ENCODE peak calls at places on chromosomes 12 and 14, in four cellular contexts. L, C, F and Z are unnamed samples.

GRCh38 chr12:96190403-96191170 is 3.6 kb upstream of the ELK3 start:
- DNase-seq in L (no peak), C (no peak), F (no peak), Z (no peak)

GRCh38 chr14:100103261-100104005 is 38.2 kb downstream of the EVL start:
- DNase-seq in L (no peak), C (no peak), F (no peak), Z (no peak)

GRCh38 chr14:71380271-71380670 is 473.0 kb downstream of the PCNX1 start:
- DNase-seq in L (no peak), C (no peak), F (peak), Z (no peak)

GRCh38 chr14:100780246-100780645 is 45.7 kb upstream of the MEG3 start:
- DNase-seq in L (no peak), C (no peak), F (no peak), Z (peak)

GRCh38 chr14:103508521-103508920 is 14.1 kb downstream of the CKB start:
- DNase-seq in L (no peak), C (no peak), F (no peak), Z (no peak)

GRCh38 chr12:62900686-62901272 is 34.2 kb downstream of the PPM1H start:
- DNase-seq in L (peak), C (no peak), F (no peak), Z (no peak)

GRCh38 chr12:16228067-16228466 is 49.4 kb downstream of the SLC15A5 start:
- DNase-seq in L (no peak), C (no peak), F (no peak), Z (no peak)

GRCh38 chr12:66896797-66897196 is 217.9 kb upstream of the GRIP1 start:
- DNase-seq in L (no peak), C (no peak), F (no peak), Z (no peak)

GRCh38 chr12:104519190-104519857 is 62.6 kb downstream of the CHST11 start:
- DNase-seq in L (no peak), C (no peak), F (no peak), Z (no peak)

GRCh38 chr12:113057565-113058485 is 1.3 kb downstream of the DTX1 start:
- DNase-seq in L (no peak), C (peak), F (no peak), Z (no peak)

GRCh38 chr14:67784244-67784823 is 32.1 kb downstream of the ZFYVE26 start:
- DNase-seq in L (no peak), C (no peak), F (no peak), Z (no peak)

GRCh38 chr12:8894986-8895385 is 19.3 kb upstream of the PHC1 start:
- DNase-seq in L (no peak), C (no peak), F (no peak), Z (no peak)

GRCh38 chr14:99231850-99232401 is 40.1 kb downstream of the BCL11B start:
- DNase-seq in L (peak), C (peak), F (no peak), Z (no peak)

GRCh38 chr12:98453070-98453469 is 62.3 kb upstream of the TMPO start:
- DNase-seq in L (no peak), C (no peak), F (no peak), Z (peak)

GRCh38 chr14:26984318-26985177 is 386.7 kb upstream of the NOVA1 start:
- DNase-seq in L (peak), C (peak), F (peak), Z (no peak)

GRCh38 chr12:5969974-5970690 is 25.1 kb upstream of the ANO2 start:
- DNase-seq in L (no peak), C (no peak), F (no peak), Z (no peak)

GRCh38 chr14:105193916-105194782 is 13.0 kb upstream of the NUDT14 start:
- DNase-seq in L (peak), C (no peak), F (no peak), Z (no peak)

GRCh38 chr14:74979442-74980397 is 23.0 kb upstream of the EIF2B2 start:
- DNase-seq in L (peak), C (peak), F (no peak), Z (no peak)

GRCh38 chr14:21252149-21252548 is 17.1 kb downstream of the HNRNPC start:
- DNase-seq in L (no peak), C (no peak), F (no peak), Z (no peak)

GRCh38 chr14:84197704-84198103 is 1332.2 kb upstream of the FLRT2 start:
- DNase-seq in L (no peak), C (no peak), F (no peak), Z (no peak)

GRCh38 chr14:23094666-23095195 is at the start of gene ACIN1:
- DNase-seq in L (peak), C (no peak), F (peak), Z (no peak)

GRCh38 chr12:58066296-58066695 is 124.9 kb downstream of the ATP23 start:
- DNase-seq in L (peak), C (no peak), F (no peak), Z (no peak)

GRCh38 chr14:46490150-46490769 is 161.3 kb downstream of the RPL10L start:
- DNase-seq in L (peak), C (peak), F (no peak), Z (no peak)

GRCh38 chr14:36939265-36939664 is 233.1 kb downstream of the SLC25A21 start:
- DNase-seq in L (no peak), C (no peak), F (no peak), Z (no peak)

GRCh38 chr14:95261616-95262510 is 57.8 kb downstream of the CLMN start:
- DNase-seq in L (no peak), C (no peak), F (no peak), Z (peak)

GRCh38 chr14:59281613-59282012 is 93.1 kb downstream of the DAAM1 start:
- DNase-seq in L (no peak), C (no peak), F (no peak), Z (no peak)

GRCh38 chr12:71556881-71557280 is 106.8 kb downstream of the ZFC3H1 start:
- DNase-seq in L (peak), C (no peak), F (peak), Z (no peak)

GRCh38 chr14:88256997-88257755 is 65.9 kb downstream of the KCNK10 start:
- DNase-seq in L (no peak), C (no peak), F (peak), Z (no peak)

GRCh38 chr12:132342828-132343227 is 13.4 kb upstream of the GALNT9 start:
- DNase-seq in L (no peak), C (no peak), F (no peak), Z (no peak)

GRCh38 chr12:132344181-132344580 is 14.8 kb upstream of the GALNT9 start:
- DNase-seq in L (no peak), C (no peak), F (no peak), Z (no peak)

GRCh38 chr12:132341318-132342050 is 12.1 kb upstream of the GALNT9 start:
- DNase-seq in L (no peak), C (no peak), F (no peak), Z (no peak)

GRCh38 chr12:132343294-132343972 is 14.0 kb upstream of the GALNT9 start:
- DNase-seq in L (no peak), C (no peak), F (no peak), Z (no peak)

GRCh38 chr12:132342322-132342721 is 12.9 kb upstream of the GALNT9 start:
- DNase-seq in L (no peak), C (peak), F (no peak), Z (no peak)
- TF ChIP-seq CTCF in L (peak), C (peak), F (no peak), Z (peak)

GRCh38 chr14:73723799-73724621 is 9.8 kb upstream of the PNMA1 start:
- DNase-seq in L (peak), C (no peak), F (peak), Z (no peak)
- TF ChIP-seq CTCF in L (peak), C (no peak), F (peak), Z (no peak)

DNA sequence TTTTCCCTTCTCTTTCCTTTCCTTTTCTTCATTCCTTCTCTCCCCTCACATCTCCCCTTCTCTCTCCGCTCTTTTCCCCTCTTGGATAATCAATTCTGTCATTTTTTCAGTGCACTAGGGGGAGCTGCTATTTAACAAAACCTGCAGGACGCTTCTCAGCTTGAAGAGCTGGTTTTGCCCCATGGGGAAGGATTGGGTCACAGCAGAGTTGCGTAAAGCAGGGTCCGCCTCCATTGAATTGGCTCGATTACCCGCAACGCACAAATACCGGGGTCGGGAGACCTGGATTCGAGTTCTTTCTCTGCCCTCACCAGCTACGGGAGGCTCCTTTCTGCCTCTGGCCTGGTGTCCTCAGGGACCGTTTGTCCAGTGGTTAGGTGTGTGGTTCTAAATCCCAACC is 42.1 kb upstream of the CHGA start:
- DNase-seq in L (peak), C (peak), F (no peak), Z (no peak)
- TF ChIP-seq CTCF in L (peak), C (peak), F (peak), Z (peak)

DNA sequence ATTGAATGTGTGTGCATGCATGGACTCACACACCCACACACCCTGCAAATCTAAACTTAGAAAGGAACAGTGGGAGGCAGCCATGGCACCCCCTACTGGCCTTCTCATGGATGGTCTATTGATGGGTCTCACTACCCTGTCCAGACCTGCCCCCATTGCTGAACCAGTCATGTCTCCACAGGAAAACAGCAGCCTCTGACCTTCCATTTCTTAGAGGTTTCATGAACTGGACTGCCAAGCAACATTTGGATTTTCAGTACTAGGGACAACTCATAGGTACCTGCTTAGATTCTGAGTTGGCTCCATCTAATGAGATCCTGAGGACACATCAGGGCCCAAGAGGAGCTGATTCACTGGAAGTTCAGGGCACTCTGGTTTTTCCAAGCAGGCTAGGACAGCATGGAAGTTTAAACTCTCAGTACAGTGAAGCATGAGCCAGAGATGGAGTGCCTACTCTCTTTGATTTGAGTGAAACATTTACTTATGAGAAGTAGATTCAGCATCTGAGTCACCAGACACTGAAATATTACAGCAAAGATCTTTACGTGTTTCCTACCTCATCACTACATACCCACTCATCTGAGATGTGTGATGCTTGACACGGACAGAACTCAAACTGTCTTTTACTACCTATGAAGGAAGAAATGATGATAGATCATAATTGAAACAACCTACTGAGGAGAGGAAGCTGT is 98.9 kb upstream of the PLEKHG7 start:
- DNase-seq in L (no peak), C (no peak), F (no peak), Z (no peak)
- TF ChIP-seq CTCF in L (no peak), C (no peak), F (peak), Z (no peak)

GRCh38 chr12:30823764-30824163 is 69.0 kb upstream of the CAPRIN2 start:
- DNase-seq in L (no peak), C (no peak), F (no peak), Z (peak)
- TF ChIP-seq CTCF in L (no peak), C (no peak), F (no peak), Z (no peak)